ENCODE peak calls at places on chromosomes 5 and 9, in seven cellular contexts. C is CD8-positive, alpha-beta T cell; J is breast epithelium; P is astrocyte of the spinal cord; R is cardiac muscle cell; M is A673; Q is right lobe of liver. U is an unnamed sample.

GRCh38 chr5:113271015-113271414 is 163.8 kb downstream of the TSSK1B start:
- DNase-seq in C (no peak), J (no peak), P (peak; percentile 64), R (no peak), M (no peak), Q (no peak), U (no peak)

GRCh38 chr5:78747703-78748359 is 99.3 kb upstream of the LHFPL2 start:
- DNase-seq in C (no peak), J (no peak), P (peak; percentile 88), R (no peak), M (no peak), Q (no peak), U (peak; percentile 77)

GRCh38 chr5:111694183-111694582 is 62.8 kb downstream of the NREP start:
- DNase-seq in C (no peak), J (no peak), P (no peak), R (no peak), M (no peak), Q (no peak), U (peak; percentile 76)

GRCh38 chr5:24623018-24623417 is 21.8 kb downstream of the CDH10 start:
- DNase-seq in C (no peak), J (no peak), P (no peak), R (peak; percentile 14), M (no peak), Q (no peak), U (no peak)

GRCh38 chr5:124824637-124825158 is 78.3 kb upstream of the ZNF608 start:
- DNase-seq in C (no peak), J (no peak), P (peak; percentile 77), R (no peak), M (no peak), Q (no peak), U (no peak)

GRCh38 chr9:6302417-6302816 is 25.8 kb upstream of the TPD52L3 start:
- DNase-seq in C (no peak), J (no peak), P (no peak), R (no peak), M (no peak), Q (no peak), U (peak; percentile 9)

GRCh38 chr9:137663584-137663983 is 44.8 kb downstream of the EHMT1 start:
- DNase-seq in C (no peak), J (no peak), P (no peak), R (no peak), M (no peak), Q (no peak), U (no peak)

GRCh38 chr5:127030259-127031146 is at the start of gene MARCHF3:
- DNase-seq in C (peak; percentile 92), J (peak; percentile 93), P (peak; percentile 96), R (peak; percentile 97), M (peak; percentile 95), Q (peak; percentile 98), U (peak; percentile 94)

GRCh38 chr5:15501057-15501791 is 1.2 kb downstream of the FBXL7 start:
- DNase-seq in C (no peak), J (no peak), P (peak; percentile 85), R (peak; percentile 80), M (peak; percentile 22), Q (peak; percentile 29), U (peak; percentile 79)

GRCh38 chr5:146072595-146072994 is 32.8 kb downstream of the PLAC8L1 start:
- DNase-seq in C (no peak), J (no peak), P (no peak), R (no peak), M (no peak), Q (no peak), U (no peak)

GRCh38 chr5:14614490-14614889 is 32.9 kb downstream of the OTULINL start:
- DNase-seq in C (no peak), J (no peak), P (no peak), R (no peak), M (no peak), Q (no peak), U (no peak)

GRCh38 chr5:173984218-173984617 is 4.8 kb upstream of the C5orf47 start:
- DNase-seq in C (no peak), J (no peak), P (peak; percentile 7), R (peak; percentile 58), M (no peak), Q (no peak), U (peak; percentile 15)

GRCh38 chr9:121581775-121582600 is 69.4 kb upstream of the DAB2IP start:
- DNase-seq in C (no peak), J (peak; percentile 26), P (no peak), R (no peak), M (no peak), Q (no peak), U (no peak)

GRCh38 chr9:27414215-27414731 is 109.8 kb upstream of the IFNK start:
- DNase-seq in C (no peak), J (no peak), P (no peak), R (no peak), M (no peak), Q (no peak), U (no peak)

GRCh38 chr5:40441733-40442132 is 238.0 kb upstream of the PTGER4 start:
- DNase-seq in C (peak; percentile 40), J (no peak), P (no peak), R (no peak), M (no peak), Q (no peak), U (no peak)

GRCh38 chr9:95773061-95773433 is 102.4 kb upstream of the ERCC6L2 start:
- DNase-seq in C (no peak), J (no peak), P (peak; percentile 76), R (no peak), M (no peak), Q (no peak), U (no peak)

GRCh38 chr9:107809859-107810492 is 320.4 kb upstream of the KLF4 start:
- DNase-seq in C (no peak), J (no peak), P (peak; percentile 8), R (no peak), M (no peak), Q (no peak), U (no peak)

GRCh38 chr5:44814761-44815160 is 6.0 kb downstream of the MRPS30 start:
- DNase-seq in C (no peak), J (no peak), P (no peak), R (no peak), M (no peak), Q (no peak), U (no peak)

GRCh38 chr9:114235113-114235589 is 79.8 kb downstream of the COL27A1 start:
- DNase-seq in C (no peak), J (no peak), P (no peak), R (no peak), M (no peak), Q (no peak), U (no peak)

GRCh38 chr5:77957-78804 is 13.8 kb upstream of the PLEKHG4B start:
- DNase-seq in C (no peak), J (no peak), P (peak; percentile 52), R (peak; percentile 66), M (peak; percentile 40), Q (no peak), U (peak; percentile 28)

GRCh38 chr5:74651710-74652109 is 11.2 kb upstream of the ENC1 start:
- DNase-seq in C (no peak), J (no peak), P (no peak), R (no peak), M (no peak), Q (no peak), U (no peak)

GRCh38 chr5:142034994-142035393 is 22.2 kb upstream of the GNPDA1 start:
- DNase-seq in C (no peak), J (no peak), P (no peak), R (no peak), M (no peak), Q (no peak), U (no peak)

GRCh38 chr5:149153751-149154610 is 12.7 kb downstream of the ABLIM3 start:
- DNase-seq in C (no peak), J (no peak), P (peak; percentile 38), R (peak; percentile 81), M (no peak), Q (peak; percentile 80), U (peak; percentile 66)

GRCh38 chr9:112037281-112038016 is 137.6 kb downstream of the SUSD1 start:
- DNase-seq in C (peak; percentile 55), J (no peak), P (peak; percentile 70), R (no peak), M (no peak), Q (no peak), U (peak; percentile 76)

DNA sequence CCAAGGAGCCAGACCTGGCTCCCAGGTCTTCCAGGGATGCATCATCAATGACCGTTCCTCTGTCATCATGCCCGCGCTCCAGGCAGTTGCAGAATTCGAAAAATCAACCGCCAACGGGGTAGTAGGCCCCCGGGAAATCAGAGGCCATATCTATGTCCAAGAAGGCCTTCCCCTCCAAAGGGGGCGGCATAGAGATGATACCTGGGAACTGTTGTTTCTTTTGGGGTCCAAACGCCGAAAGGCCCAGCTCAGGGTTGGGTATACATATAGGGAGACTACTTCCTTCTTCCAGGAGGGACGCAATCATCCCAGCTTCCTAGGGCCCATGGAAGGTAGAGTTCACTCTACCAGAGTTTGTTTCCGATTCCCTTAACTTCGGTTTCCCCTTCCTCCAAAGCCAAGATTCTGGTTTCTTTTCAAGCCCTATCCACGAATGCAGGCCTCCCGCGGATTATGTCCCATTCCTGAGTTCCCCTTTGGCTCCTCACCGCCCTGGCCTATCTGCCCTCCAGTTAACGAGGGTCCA is 754 bp downstream of the DCAF12 start:
- DNase-seq in C (no peak), J (no peak), P (peak; percentile 19), R (peak; percentile 15), M (no peak), Q (no peak), U (peak; percentile 34)
- TF ChIP-seq CTCF in C (no peak), J (no peak), P (peak; percentile 7), R (peak; percentile 9), M (peak; percentile 11), Q (no peak), U (no peak)

GRCh38 chr5:116044073-116044472 is 11.8 kb downstream of the ARL14EPL start:
- DNase-seq in C (no peak), J (no peak), P (no peak), R (no peak), M (no peak), Q (no peak), U (no peak)
- TF ChIP-seq CTCF in C (no peak), J (no peak), P (no peak), R (no peak), M (no peak), Q (no peak), U (no peak)

GRCh38 chr9:128823362-128823902 is 5.1 kb downstream of the ENDOG start:
- DNase-seq in C (no peak), J (no peak), P (no peak), R (no peak), M (no peak), Q (no peak), U (no peak)

GRCh38 chr9:128824911-128825310 is 4.7 kb downstream of the SPOUT1 start:
- DNase-seq in C (no peak), J (no peak), P (no peak), R (no peak), M (no peak), Q (no peak), U (no peak)

GRCh38 chr9:128828267-128828666 is 1.3 kb downstream of the SPOUT1 start:
- DNase-seq in C (no peak), J (no peak), P (no peak), R (no peak), M (no peak), Q (no peak), U (no peak)

GRCh38 chr9:128823903-128824406 is 5.6 kb downstream of the SPOUT1 start:
- DNase-seq in C (no peak), J (peak; percentile 52), P (no peak), R (no peak), M (no peak), Q (peak; percentile 56), U (no peak)

GRCh38 chr9:128825923-128826702 is 3.5 kb downstream of the SPOUT1 start:
- DNase-seq in C (no peak), J (no peak), P (no peak), R (no peak), M (no peak), Q (no peak), U (no peak)
- TF ChIP-seq CTCF in C (no peak), J (no peak), P (no peak), R (no peak), M (no peak), Q (no peak), U (peak; percentile 39)

GRCh38 chr5:96381526-96381925 is 51.5 kb downstream of the PCSK1 start:
- DNase-seq in C (no peak), J (no peak), P (no peak), R (peak; percentile 8), M (no peak), Q (no peak), U (no peak)
- TF ChIP-seq CTCF in C (no peak), J (no peak), P (peak; percentile 8), R (no peak), M (peak; percentile 19), Q (no peak), U (no peak)

U was measured in HFFc6.